ENCODE peak calls at places on chromosomes 11 and 22, in four cellular contexts. One of them, this sample, is unnamed.

GRCh38 chr11:118912742-118913410 is 12.8 kb downstream of the BCL9L start:
- DNase-seq in GM12878: peak
- DNase-seq in A549: peak
- DNase-seq in K562: no peak
- DNase-seq in this sample: peak

GRCh38 chr11:46026616-46027293 is 94.5 kb downstream of the PHF21A start:
- DNase-seq in GM12878: no peak
- DNase-seq in A549: no peak
- DNase-seq in K562: no peak
- DNase-seq in this sample: peak

GRCh38 chr22:45964372-45964771 is 12.6 kb downstream of the WNT7B start:
- DNase-seq in GM12878: no peak
- DNase-seq in A549: no peak
- DNase-seq in K562: no peak
- DNase-seq in this sample: no peak

GRCh38 chr11:46901156-46901555 is 17.2 kb downstream of the LRP4 start:
- DNase-seq in GM12878: no peak
- DNase-seq in A549: no peak
- DNase-seq in K562: no peak
- DNase-seq in this sample: no peak

GRCh38 chr11:65297026-65297667 is 17.5 kb upstream of the CDC42EP2 start:
- DNase-seq in GM12878: no peak
- DNase-seq in A549: no peak
- DNase-seq in K562: no peak
- DNase-seq in this sample: no peak

GRCh38 chr11:36447514-36447913 is 62.6 kb downstream of the TRAF6 start:
- DNase-seq in GM12878: no peak
- DNase-seq in A549: no peak
- DNase-seq in K562: no peak
- DNase-seq in this sample: no peak

GRCh38 chr11:86180860-86181259 is 63.7 kb upstream of the EED start:
- DNase-seq in GM12878: no peak
- DNase-seq in A549: no peak
- DNase-seq in K562: no peak
- DNase-seq in this sample: no peak

GRCh38 chr11:116605543-116605942 is 167.2 kb downstream of the BUD13 start:
- DNase-seq in GM12878: no peak
- DNase-seq in A549: peak
- DNase-seq in K562: peak
- DNase-seq in this sample: peak

GRCh38 chr22:23856721-23857605 is 712 bp upstream of the SLC2A11 start:
- DNase-seq in GM12878: no peak
- DNase-seq in A549: no peak
- DNase-seq in K562: no peak
- DNase-seq in this sample: peak

GRCh38 chr22:30878516-30879365 is 89.8 kb downstream of the MORC2 start:
- DNase-seq in GM12878: no peak
- DNase-seq in A549: no peak
- DNase-seq in K562: peak
- DNase-seq in this sample: no peak

GRCh38 chr22:19526076-19526701 is 2.0 kb upstream of the CLDN5 start:
- DNase-seq in GM12878: no peak
- DNase-seq in A549: no peak
- DNase-seq in K562: no peak
- DNase-seq in this sample: no peak

GRCh38 chr22:37827056-37827455 is 3.9 kb downstream of the GALR3 start:
- DNase-seq in GM12878: no peak
- DNase-seq in A549: no peak
- DNase-seq in K562: no peak
- DNase-seq in this sample: no peak

GRCh38 chr11:116691779-116692178 is 81.0 kb downstream of the BUD13 start:
- DNase-seq in GM12878: no peak
- DNase-seq in A549: no peak
- DNase-seq in K562: peak
- DNase-seq in this sample: peak

GRCh38 chr22:27105142-27106025 is 448.0 kb downstream of the MIAT start:
- DNase-seq in GM12878: no peak
- DNase-seq in A549: no peak
- DNase-seq in K562: no peak
- DNase-seq in this sample: peak

GRCh38 chr11:1338201-1339065 is 29.0 kb upstream of the TOLLIP start:
- DNase-seq in GM12878: no peak
- DNase-seq in A549: no peak
- DNase-seq in K562: no peak
- DNase-seq in this sample: no peak

GRCh38 chr22:38176170-38176741 is 5.4 kb downstream of the PLA2G6 start:
- DNase-seq in GM12878: peak
- DNase-seq in A549: no peak
- DNase-seq in K562: no peak
- DNase-seq in this sample: peak

GRCh38 chr11:2579315-2580060 is 120.3 kb downstream of the KCNQ1OT1 start:
- DNase-seq in GM12878: no peak
- DNase-seq in A549: no peak
- DNase-seq in K562: no peak
- DNase-seq in this sample: no peak

GRCh38 chr22:18033204-18033998 is 9.0 kb upstream of the MICAL3 start:
- DNase-seq in GM12878: no peak
- DNase-seq in A549: no peak
- DNase-seq in K562: no peak
- DNase-seq in this sample: peak

GRCh38 chr11:198236-198806 is 5.4 kb downstream of the SCGB1C1 start:
- DNase-seq in GM12878: no peak
- DNase-seq in A549: no peak
- DNase-seq in K562: no peak
- DNase-seq in this sample: no peak

GRCh38 chr11:104462346-104462745 is 298.4 kb upstream of the PDGFD start:
- DNase-seq in GM12878: no peak
- DNase-seq in A549: no peak
- DNase-seq in K562: no peak
- DNase-seq in this sample: peak

GRCh38 chr11:112453601-112454577 is 193.2 kb upstream of the PLET1 start:
- DNase-seq in GM12878: no peak
- DNase-seq in A549: peak
- DNase-seq in K562: peak
- DNase-seq in this sample: peak

GRCh38 chr11:396948-397548 is 3.0 kb downstream of the PKP3 start:
- DNase-seq in GM12878: no peak
- DNase-seq in A549: no peak
- DNase-seq in K562: no peak
- DNase-seq in this sample: peak

GRCh38 chr11:104159356-104159755 is 4.6 kb downstream of the PDGFD start:
- DNase-seq in GM12878: no peak
- DNase-seq in A549: no peak
- DNase-seq in K562: no peak
- DNase-seq in this sample: peak

GRCh38 chr11:121615506-121615905 is 162.7 kb upstream of the SORL1-AS1 start:
- DNase-seq in GM12878: no peak
- DNase-seq in A549: no peak
- DNase-seq in K562: no peak
- DNase-seq in this sample: peak

GRCh38 chr22:35539910-35540599 is 576 bp upstream of the RASD2 start:
- DNase-seq in GM12878: no peak
- DNase-seq in A549: no peak
- DNase-seq in K562: peak
- DNase-seq in this sample: peak

GRCh38 chr11:109138200-109138599 is 283.8 kb upstream of the C11orf87 start:
- DNase-seq in GM12878: no peak
- DNase-seq in A549: no peak
- DNase-seq in K562: no peak
- DNase-seq in this sample: peak

GRCh38 chr11:34514597-34514996 is 1.0 kb upstream of the ELF5 start:
- DNase-seq in GM12878: no peak
- DNase-seq in A549: no peak
- DNase-seq in K562: no peak
- DNase-seq in this sample: no peak

GRCh38 chr11:34514050-34514449 is 456 bp upstream of the ELF5 start:
- DNase-seq in GM12878: no peak
- DNase-seq in A549: no peak
- DNase-seq in K562: no peak
- DNase-seq in this sample: no peak

GRCh38 chr11:34513674-34513995 is at the start of gene ELF5:
- DNase-seq in GM12878: no peak
- DNase-seq in A549: no peak
- DNase-seq in K562: no peak
- DNase-seq in this sample: no peak

GRCh38 chr11:34510673-34511072 is 2.9 kb downstream of the ELF5 start:
- DNase-seq in GM12878: no peak
- DNase-seq in A549: no peak
- DNase-seq in K562: no peak
- DNase-seq in this sample: no peak

GRCh38 chr11:34512810-34513673 is 552 bp downstream of the ELF5 start:
- DNase-seq in GM12878: peak
- DNase-seq in A549: peak
- DNase-seq in K562: peak
- DNase-seq in this sample: peak
- TF ChIP-seq RAD21 in GM12878: peak
- TF ChIP-seq RAD21 in A549: peak
- TF ChIP-seq RAD21 in K562: peak
- TF ChIP-seq RAD21 in this sample: peak

DNA sequence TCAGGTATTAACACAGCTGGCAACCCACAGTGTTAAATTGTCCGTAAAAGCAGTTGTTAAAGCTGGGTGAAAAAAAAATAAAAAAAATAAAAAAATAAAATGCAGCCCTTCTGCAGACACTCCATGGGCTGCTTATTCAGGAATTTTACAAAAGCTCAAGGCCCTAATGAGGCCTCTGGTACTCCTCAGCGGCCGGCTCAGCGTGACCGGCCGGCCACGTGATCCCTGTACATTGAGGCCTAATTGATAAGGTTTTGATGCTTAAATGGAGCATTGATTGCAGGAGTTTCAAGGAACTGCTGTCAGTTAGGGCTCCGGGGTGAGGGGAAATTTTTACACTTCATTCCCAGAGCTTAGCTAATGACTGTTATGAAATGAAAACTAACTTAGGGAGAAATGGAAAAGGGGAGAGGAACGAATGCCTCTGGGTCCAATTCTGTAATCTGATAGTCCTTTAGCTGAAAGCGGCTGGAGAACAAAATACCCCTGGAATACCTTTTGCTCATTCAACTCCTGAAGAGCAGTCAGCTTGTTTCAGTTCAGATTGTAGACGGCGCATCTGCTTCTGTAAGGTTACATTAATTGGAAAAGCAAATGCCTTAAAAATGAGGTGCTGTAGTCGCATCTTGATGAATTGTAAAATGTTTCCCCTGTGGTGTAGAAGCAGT is 368.9 kb upstream of the KIRREL3 start:
- DNase-seq in GM12878: no peak
- DNase-seq in A549: no peak
- DNase-seq in K562: no peak
- DNase-seq in this sample: no peak
- TF ChIP-seq ELK1 in GM12878: no peak
- TF ChIP-seq ELK1 in A549: no peak
- TF ChIP-seq ELK1 in K562: no peak
- TF ChIP-seq ELK1 in this sample: no peak

DNA sequence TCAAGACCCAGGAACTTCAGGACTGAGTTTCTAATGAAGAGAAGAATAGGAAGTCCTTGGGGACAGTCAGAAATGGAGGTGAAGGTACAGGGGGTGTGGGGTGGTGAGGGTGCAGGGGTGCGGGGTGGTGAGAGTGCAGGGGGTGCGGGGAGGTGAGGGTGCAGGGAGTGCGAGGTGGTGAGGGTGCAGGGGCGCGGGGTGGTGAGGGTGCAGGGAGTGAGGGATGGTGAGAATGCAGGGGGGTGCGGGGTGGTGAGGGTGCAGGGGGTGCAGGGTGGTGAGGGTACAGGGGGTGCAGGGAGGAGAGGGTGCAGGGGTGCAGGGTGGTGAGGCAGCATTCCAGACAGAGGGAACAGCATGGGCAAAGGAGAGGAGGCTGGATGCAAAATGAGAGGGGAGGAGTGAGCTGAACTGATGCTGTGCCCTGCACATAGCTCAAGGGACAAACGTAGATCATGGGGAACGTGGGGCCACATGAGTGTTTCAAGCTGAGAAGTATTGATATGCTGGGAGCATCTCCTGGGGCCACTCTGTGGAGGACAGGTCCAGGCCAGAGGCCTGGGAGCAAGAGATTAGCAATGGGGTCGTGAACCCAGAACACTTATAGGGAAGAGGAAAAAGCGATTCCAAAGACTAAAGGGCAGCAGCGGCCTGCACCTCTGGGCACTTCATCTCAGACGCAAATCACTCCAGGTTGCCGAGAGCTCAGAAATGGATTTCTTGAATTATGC is 23.7 kb upstream of the DAGLA start:
- DNase-seq in GM12878: no peak
- DNase-seq in A549: no peak
- DNase-seq in K562: peak
- DNase-seq in this sample: no peak
- H3K4me2 ChIP-seq in GM12878: no peak
- H3K4me2 ChIP-seq in A549: peak
- H3K4me2 ChIP-seq in K562: no peak
- H3K4me2 ChIP-seq in this sample: no peak

GRCh38 chr22:42747701-42748513 is 27.2 kb upstream of the A4GALT start:
- DNase-seq in GM12878: no peak
- DNase-seq in A549: no peak
- DNase-seq in K562: no peak
- DNase-seq in this sample: peak
- TF ChIP-seq RAD21 in GM12878: no peak
- TF ChIP-seq RAD21 in A549: no peak
- TF ChIP-seq RAD21 in K562: no peak
- TF ChIP-seq RAD21 in this sample: no peak